ENCODE peak calls at places on chromosomes 3 and 15, in seven cellular contexts. G, R, E, Q, K, O and B are unnamed samples.

GRCh38 chr3:83934208-83935150 is 1024.3 kb upstream of the CADM2 start:
- DNase-seq in G (no peak), R (no peak), E (no peak), Q (no peak), K (no peak), O (peak), B (no peak)

GRCh38 chr3:39383913-39384664 is 919 bp downstream of the SLC25A38 start:
- DNase-seq in G (peak), R (peak), E (peak), Q (peak), K (peak), O (no peak), B (peak)

GRCh38 chr3:2156244-2156847 is 57.7 kb downstream of the CNTN4 start:
- DNase-seq in G (no peak), R (no peak), E (no peak), Q (no peak), K (no peak), O (no peak), B (no peak)

GRCh38 chr15:64571857-64572291 is 111.5 kb downstream of the ZNF609 start:
- DNase-seq in G (peak), R (no peak), E (no peak), Q (no peak), K (no peak), O (no peak), B (no peak)

GRCh38 chr3:12967751-12968209 is 105.4 kb downstream of the IQSEC1 start:
- DNase-seq in G (peak), R (peak), E (peak), Q (peak), K (peak), O (no peak), B (peak)

GRCh38 chr3:112605285-112605684 is 35.7 kb downstream of the CCDC80 start:
- DNase-seq in G (no peak), R (no peak), E (no peak), Q (no peak), K (no peak), O (peak), B (no peak)

GRCh38 chr3:14142567-14143270 is 17.9 kb downstream of the TMEM43 start:
- DNase-seq in G (no peak), R (peak), E (no peak), Q (peak), K (peak), O (no peak), B (no peak)

GRCh38 chr3:21484323-21485154 is 266.5 kb downstream of the ZNF385D start:
- DNase-seq in G (peak), R (no peak), E (no peak), Q (no peak), K (no peak), O (peak), B (no peak)

GRCh38 chr15:37767841-37768455 is 166.5 kb upstream of the TMCO5A start:
- DNase-seq in G (no peak), R (no peak), E (no peak), Q (no peak), K (no peak), O (no peak), B (no peak)

GRCh38 chr3:113819866-113820265 is 18.7 kb upstream of the GRAMD1C start:
- DNase-seq in G (no peak), R (no peak), E (no peak), Q (no peak), K (no peak), O (no peak), B (no peak)

GRCh38 chr3:31232049-31233040 is 300.4 kb upstream of the STT3B start:
- DNase-seq in G (no peak), R (no peak), E (no peak), Q (no peak), K (no peak), O (no peak), B (no peak)

GRCh38 chr3:129560931-129561594 is 18.1 kb downstream of the H1-8 start:
- DNase-seq in G (no peak), R (no peak), E (no peak), Q (no peak), K (no peak), O (peak), B (no peak)

GRCh38 chr3:100603449-100603848 is 6.0 kb upstream of the ADGRG7 start:
- DNase-seq in G (peak), R (no peak), E (no peak), Q (no peak), K (no peak), O (peak), B (no peak)

GRCh38 chr3:115086379-115086778 is 60.7 kb downstream of the ZBTB20 start:
- DNase-seq in G (no peak), R (no peak), E (no peak), Q (no peak), K (no peak), O (no peak), B (no peak)